ENCODE peak calls at places on chromosomes 13 and 19, in five cellular contexts. One of them, this sample, is unnamed. For H3K36me3, the result is how much of the 10 kb centered on the place peaks cover.

GRCh38 chr13:50126378-50127016 is 111.3 kb downstream of the KCNRG start:
- DNase-seq in H1: no peak
- DNase-seq in upper lobe of left lung: no peak
- DNase-seq in sigmoid colon: no peak
- DNase-seq in ovary: no peak
- DNase-seq in this sample: no peak

GRCh38 chr19:607301-608154 is 17.8 kb downstream of the HCN2 start:
- DNase-seq in H1: no peak
- DNase-seq in upper lobe of left lung: no peak
- DNase-seq in sigmoid colon: no peak
- DNase-seq in ovary: no peak
- DNase-seq in this sample: no peak

GRCh38 chr13:107322228-107322627 is 754.3 kb upstream of the ARGLU1 start:
- DNase-seq in H1: no peak
- DNase-seq in upper lobe of left lung: no peak
- DNase-seq in sigmoid colon: no peak
- DNase-seq in ovary: no peak
- DNase-seq in this sample: no peak

GRCh38 chr19:13195678-13196077 is 45.5 kb downstream of the IER2 start:
- DNase-seq in H1: peak
- DNase-seq in upper lobe of left lung: peak
- DNase-seq in sigmoid colon: no peak
- DNase-seq in ovary: no peak
- DNase-seq in this sample: peak

GRCh38 chr19:14476663-14477401 is 1.7 kb upstream of the PTGER1 start:
- DNase-seq in H1: peak
- DNase-seq in upper lobe of left lung: peak
- DNase-seq in sigmoid colon: peak
- DNase-seq in ovary: no peak
- DNase-seq in this sample: peak

GRCh38 chr13:79267560-79267959 is 138.5 kb downstream of the RBM26 start:
- DNase-seq in H1: no peak
- DNase-seq in upper lobe of left lung: no peak
- DNase-seq in sigmoid colon: no peak
- DNase-seq in ovary: no peak
- DNase-seq in this sample: no peak

GRCh38 chr19:43675269-43675879 is 5.4 kb upstream of the PLAUR start:
- DNase-seq in H1: no peak
- DNase-seq in upper lobe of left lung: peak
- DNase-seq in sigmoid colon: no peak
- DNase-seq in ovary: no peak
- DNase-seq in this sample: peak

GRCh38 chr19:31626941-31627340 is 277.7 kb upstream of the TSHZ3 start:
- DNase-seq in H1: no peak
- DNase-seq in upper lobe of left lung: no peak
- DNase-seq in sigmoid colon: no peak
- DNase-seq in ovary: no peak
- DNase-seq in this sample: no peak

GRCh38 chr19:32674153-32674958 is 624 bp downstream of the ANKRD27 start:
- DNase-seq in H1: no peak
- DNase-seq in upper lobe of left lung: peak
- DNase-seq in sigmoid colon: no peak
- DNase-seq in ovary: no peak
- DNase-seq in this sample: no peak

GRCh38 chr13:24272452-24273161 is 36.8 kb upstream of the C1QTNF9 start:
- DNase-seq in H1: no peak
- DNase-seq in upper lobe of left lung: peak
- DNase-seq in sigmoid colon: no peak
- DNase-seq in ovary: peak
- DNase-seq in this sample: no peak

GRCh38 chr19:19615086-19615485 is 3.4 kb downstream of the PBX4 start:
- DNase-seq in H1: no peak
- DNase-seq in upper lobe of left lung: no peak
- DNase-seq in sigmoid colon: no peak
- DNase-seq in ovary: no peak
- DNase-seq in this sample: no peak

GRCh38 chr13:113044431-113045114 is 61.0 kb upstream of the F7 start:
- DNase-seq in H1: no peak
- DNase-seq in upper lobe of left lung: no peak
- DNase-seq in sigmoid colon: no peak
- DNase-seq in ovary: no peak
- DNase-seq in this sample: no peak

GRCh38 chr13:43132228-43132627 is 108.8 kb downstream of the DNAJC15 start:
- DNase-seq in H1: no peak
- DNase-seq in upper lobe of left lung: no peak
- DNase-seq in sigmoid colon: no peak
- DNase-seq in ovary: no peak
- DNase-seq in this sample: peak

GRCh38 chr19:46240693-46241092 is 11.2 kb downstream of the IGFL1 start:
- DNase-seq in H1: no peak
- DNase-seq in upper lobe of left lung: no peak
- DNase-seq in sigmoid colon: no peak
- DNase-seq in ovary: no peak
- DNase-seq in this sample: no peak

GRCh38 chr19:54415208-54415900 is at the start of gene TTYH1:
- DNase-seq in H1: peak
- DNase-seq in upper lobe of left lung: no peak
- DNase-seq in sigmoid colon: no peak
- DNase-seq in ovary: no peak
- DNase-seq in this sample: no peak

GRCh38 chr19:14004619-14005380 is 1.3 kb downstream of the RFX1 start:
- DNase-seq in H1: no peak
- DNase-seq in upper lobe of left lung: peak
- DNase-seq in sigmoid colon: peak
- DNase-seq in ovary: no peak
- DNase-seq in this sample: peak

GRCh38 chr13:64505511-64505910 is 2724.6 kb downstream of the PCDH9 start:
- DNase-seq in H1: no peak
- DNase-seq in upper lobe of left lung: no peak
- DNase-seq in sigmoid colon: no peak
- DNase-seq in ovary: no peak
- DNase-seq in this sample: no peak

GRCh38 chr13:36764957-36765356 is 54.1 kb upstream of the RFXAP start:
- DNase-seq in H1: no peak
- DNase-seq in upper lobe of left lung: no peak
- DNase-seq in sigmoid colon: no peak
- DNase-seq in ovary: no peak
- DNase-seq in this sample: no peak

GRCh38 chr19:961866-962620 is 22.1 kb upstream of the WDR18 start:
- DNase-seq in H1: no peak
- DNase-seq in upper lobe of left lung: no peak
- DNase-seq in sigmoid colon: no peak
- DNase-seq in ovary: no peak
- DNase-seq in this sample: no peak

GRCh38 chr19:56105090-56105701 is 15.9 kb downstream of the ZNF787 start:
- DNase-seq in H1: peak
- DNase-seq in upper lobe of left lung: peak
- DNase-seq in sigmoid colon: peak
- DNase-seq in ovary: peak
- DNase-seq in this sample: peak

GRCh38 chr13:40672310-40673060 is 6.0 kb upstream of the FOXO1 start:
- DNase-seq in H1: no peak
- DNase-seq in upper lobe of left lung: no peak
- DNase-seq in sigmoid colon: no peak
- DNase-seq in ovary: no peak
- DNase-seq in this sample: no peak

GRCh38 chr19:8988204-8988603 is 22.0 kb downstream of the MUC16 start:
- DNase-seq in H1: peak
- DNase-seq in upper lobe of left lung: no peak
- DNase-seq in sigmoid colon: no peak
- DNase-seq in ovary: no peak
- DNase-seq in this sample: no peak

GRCh38 chr19:17041994-17042393 is 15.4 kb upstream of the CPAMD8 start:
- DNase-seq in H1: no peak
- DNase-seq in upper lobe of left lung: no peak
- DNase-seq in sigmoid colon: no peak
- DNase-seq in ovary: no peak
- DNase-seq in this sample: no peak

GRCh38 chr13:28475916-28476725 is 18.8 kb downstream of the FLT1 start:
- DNase-seq in H1: no peak
- DNase-seq in upper lobe of left lung: no peak
- DNase-seq in sigmoid colon: no peak
- DNase-seq in ovary: no peak
- DNase-seq in this sample: no peak

GRCh38 chr19:28646629-28647028 is 566.3 kb downstream of the UQCRFS1 start:
- DNase-seq in H1: no peak
- DNase-seq in upper lobe of left lung: no peak
- DNase-seq in sigmoid colon: no peak
- DNase-seq in ovary: no peak
- DNase-seq in this sample: no peak

GRCh38 chr19:12800344-12800732 is 1.3 kb downstream of the PRDX2 start:
- DNase-seq in H1: no peak
- DNase-seq in upper lobe of left lung: no peak
- DNase-seq in sigmoid colon: no peak
- DNase-seq in ovary: no peak
- DNase-seq in this sample: no peak

GRCh38 chr13:34943675-34944634 is 1.9 kb downstream of the NBEA start:
- DNase-seq in H1: no peak
- DNase-seq in upper lobe of left lung: no peak
- DNase-seq in sigmoid colon: no peak
- DNase-seq in ovary: no peak
- DNase-seq in this sample: no peak

GRCh38 chr13:51230473-51231105 is 8.4 kb downstream of the FAM124A start:
- DNase-seq in H1: no peak
- DNase-seq in upper lobe of left lung: peak
- DNase-seq in sigmoid colon: peak
- DNase-seq in ovary: peak
- DNase-seq in this sample: peak

GRCh38 chr13:36480726-36481485 is 48.6 kb downstream of the CCNA1 start:
- DNase-seq in H1: no peak
- DNase-seq in upper lobe of left lung: no peak
- DNase-seq in sigmoid colon: no peak
- DNase-seq in ovary: no peak
- DNase-seq in this sample: no peak

GRCh38 chr13:59609421-59609820 is 554.3 kb downstream of the DIAPH3 start:
- DNase-seq in H1: no peak
- DNase-seq in upper lobe of left lung: no peak
- DNase-seq in sigmoid colon: no peak
- DNase-seq in ovary: no peak
- DNase-seq in this sample: no peak

GRCh38 chr19:41248895-41249294 is 15.3 kb upstream of the HNRNPUL1 start:
- DNase-seq in H1: no peak
- DNase-seq in upper lobe of left lung: no peak
- DNase-seq in sigmoid colon: no peak
- DNase-seq in ovary: no peak
- DNase-seq in this sample: no peak
- H3K36me3 ChIP-seq in H1: under half
- H3K36me3 ChIP-seq in upper lobe of left lung: under half
- H3K36me3 ChIP-seq in sigmoid colon: half or more
- H3K36me3 ChIP-seq in ovary: under half
- H3K36me3 ChIP-seq in this sample: half or more

DNA sequence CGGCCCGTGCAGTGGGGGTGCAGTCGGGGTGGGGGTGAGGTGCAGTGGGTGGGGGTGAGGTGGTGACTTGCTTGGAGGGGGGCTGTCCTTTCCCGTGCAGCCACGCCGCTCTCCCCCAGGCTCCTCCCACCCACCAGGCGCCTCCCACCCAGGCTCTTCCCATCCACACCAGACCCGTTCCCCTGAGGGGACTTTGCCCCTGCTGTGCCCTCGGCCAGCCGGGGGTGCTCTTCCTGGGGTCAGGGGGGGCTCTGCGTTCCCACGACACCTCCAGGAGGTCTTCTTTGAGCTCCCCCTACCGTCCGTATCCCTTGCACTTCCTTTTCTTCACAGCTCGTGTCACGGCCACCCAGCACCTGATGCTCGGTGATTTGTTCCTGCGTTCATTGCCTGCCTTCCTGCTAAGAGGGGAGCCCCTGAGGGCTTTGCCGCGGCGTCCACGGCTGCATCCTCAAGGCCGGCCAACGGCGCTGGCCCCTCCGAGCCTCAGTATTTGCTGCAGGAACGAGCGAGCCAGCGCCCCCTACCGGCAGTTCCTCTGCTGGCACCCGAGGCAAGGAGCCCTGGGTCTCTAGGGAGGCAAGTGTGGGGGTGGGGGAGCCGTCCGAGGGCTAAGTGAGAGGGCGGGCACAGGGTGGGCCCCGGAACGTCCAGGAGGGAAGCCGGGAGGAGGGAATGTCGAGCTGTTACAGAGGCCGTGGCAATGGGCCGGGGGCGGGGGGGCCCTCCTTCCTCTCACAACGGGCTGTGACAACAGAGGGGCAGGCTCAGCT is 11.8 kb downstream of the LRRC4B start:
- DNase-seq in H1: peak
- DNase-seq in upper lobe of left lung: peak
- DNase-seq in sigmoid colon: peak
- DNase-seq in ovary: peak
- DNase-seq in this sample: peak
- TF ChIP-seq EP300 in H1: no peak
- TF ChIP-seq EP300 in upper lobe of left lung: no peak
- TF ChIP-seq EP300 in sigmoid colon: no peak
- TF ChIP-seq EP300 in ovary: no peak
- TF ChIP-seq EP300 in this sample: no peak

GRCh38 chr19:2245273-2245672 is 3.9 kb upstream of the AMH start:
- DNase-seq in H1: no peak
- DNase-seq in upper lobe of left lung: no peak
- DNase-seq in sigmoid colon: no peak
- DNase-seq in ovary: no peak
- DNase-seq in this sample: no peak
- H3K36me3 ChIP-seq in H1: under half
- H3K36me3 ChIP-seq in upper lobe of left lung: half or more
- H3K36me3 ChIP-seq in sigmoid colon: half or more
- H3K36me3 ChIP-seq in ovary: under half
- H3K36me3 ChIP-seq in this sample: half or more

GRCh38 chr19:4967738-4968461 is 1.0 kb upstream of the KDM4B start:
- DNase-seq in H1: no peak
- DNase-seq in upper lobe of left lung: no peak
- DNase-seq in sigmoid colon: no peak
- DNase-seq in ovary: no peak
- DNase-seq in this sample: no peak

GRCh38 chr19:4969772-4970531 is 1.0 kb downstream of the KDM4B start:
- DNase-seq in H1: peak
- DNase-seq in upper lobe of left lung: peak
- DNase-seq in sigmoid colon: no peak
- DNase-seq in ovary: peak
- DNase-seq in this sample: no peak

GRCh38 chr19:4969292-4969771 is 419 bp downstream of the KDM4B start:
- DNase-seq in H1: no peak
- DNase-seq in upper lobe of left lung: no peak
- DNase-seq in sigmoid colon: no peak
- DNase-seq in ovary: peak
- DNase-seq in this sample: no peak

GRCh38 chr19:4966591-4966990 is 2.3 kb upstream of the KDM4B start:
- DNase-seq in H1: no peak
- DNase-seq in upper lobe of left lung: no peak
- DNase-seq in sigmoid colon: no peak
- DNase-seq in ovary: no peak
- DNase-seq in this sample: no peak

GRCh38 chr19:4968462-4969291 is at the start of gene KDM4B:
- DNase-seq in H1: peak
- DNase-seq in upper lobe of left lung: peak
- DNase-seq in sigmoid colon: peak
- DNase-seq in ovary: peak
- DNase-seq in this sample: peak
- TF ChIP-seq EP300 in H1: no peak
- TF ChIP-seq EP300 in upper lobe of left lung: no peak
- TF ChIP-seq EP300 in sigmoid colon: no peak
- TF ChIP-seq EP300 in ovary: no peak
- TF ChIP-seq EP300 in this sample: no peak

GRCh38 chr19:11041194-11041593 is 48.1 kb upstream of the LDLR start:
- DNase-seq in H1: no peak
- DNase-seq in upper lobe of left lung: no peak
- DNase-seq in sigmoid colon: no peak
- DNase-seq in ovary: no peak
- DNase-seq in this sample: no peak
- H3K36me3 ChIP-seq in H1: under half
- H3K36me3 ChIP-seq in upper lobe of left lung: half or more
- H3K36me3 ChIP-seq in sigmoid colon: under half
- H3K36me3 ChIP-seq in ovary: under half
- H3K36me3 ChIP-seq in this sample: half or more